ENCODE peak calls at places on chromosomes 2 and 18, in five cellular contexts. One of them, this sample, is unnamed.

GRCh38 chr2:226781471-226781870 is 18.1 kb downstream of the IRS1 start:
- DNase-seq in NCI-H1092 treated with DMSO at 0.1 percent for 48 hours: no peak
- DNase-seq in activated CD4-positive, alpha-beta T cell treated with anti-CD3 and anti-CD28 coated beads, Interleukin-2, amount 50 U/mL, for 24 hours: no peak
- DNase-seq in T-helper 17 cell: no peak
- DNase-seq in CD8-positive, alpha-beta memory T cell: no peak
- DNase-seq in this sample: no peak

GRCh38 chr2:207165121-207166038 is at the start of gene KLF7:
- DNase-seq in NCI-H1092 treated with DMSO at 0.1 percent for 48 hours: peak; percentile 59
- DNase-seq in T-helper 17 cell: peak; percentile 28
- DNase-seq in activated CD4-positive, alpha-beta T cell treated with anti-CD3 and anti-CD28 coated beads, Interleukin-2, amount 50 U/mL, for 24 hours: peak; percentile 46
- DNase-seq in CD8-positive, alpha-beta memory T cell: peak; percentile 51
- DNase-seq in this sample: peak; percentile 33

GRCh38 chr18:66495844-66496243 is 108.0 kb downstream of the CDH19 start:
- DNase-seq in T-helper 17 cell: no peak
- DNase-seq in CD8-positive, alpha-beta memory T cell: no peak
- DNase-seq in NCI-H1092 treated with DMSO at 0.1 percent for 48 hours: peak; percentile 77
- DNase-seq in activated CD4-positive, alpha-beta T cell treated with anti-CD3 and anti-CD28 coated beads, Interleukin-2, amount 50 U/mL, for 24 hours: no peak
- DNase-seq in this sample: no peak

GRCh38 chr2:66134113-66134730 is 300.7 kb upstream of the MEIS1 start:
- DNase-seq in NCI-H1092 treated with DMSO at 0.1 percent for 48 hours: no peak
- DNase-seq in T-helper 17 cell: no peak
- DNase-seq in CD8-positive, alpha-beta memory T cell: no peak
- DNase-seq in activated CD4-positive, alpha-beta T cell treated with anti-CD3 and anti-CD28 coated beads, Interleukin-2, amount 50 U/mL, for 24 hours: no peak
- DNase-seq in this sample: no peak

GRCh38 chr2:9249036-9249800 is 42.6 kb downstream of the ASAP2 start:
- DNase-seq in activated CD4-positive, alpha-beta T cell treated with anti-CD3 and anti-CD28 coated beads, Interleukin-2, amount 50 U/mL, for 24 hours: no peak
- DNase-seq in NCI-H1092 treated with DMSO at 0.1 percent for 48 hours: no peak
- DNase-seq in CD8-positive, alpha-beta memory T cell: no peak
- DNase-seq in T-helper 17 cell: no peak
- DNase-seq in this sample: no peak

GRCh38 chr18:36527025-36527424 is 229.5 kb downstream of the FHOD3 start:
- DNase-seq in T-helper 17 cell: no peak
- DNase-seq in CD8-positive, alpha-beta memory T cell: no peak
- DNase-seq in NCI-H1092 treated with DMSO at 0.1 percent for 48 hours: no peak
- DNase-seq in activated CD4-positive, alpha-beta T cell treated with anti-CD3 and anti-CD28 coated beads, Interleukin-2, amount 50 U/mL, for 24 hours: no peak
- DNase-seq in this sample: no peak

GRCh38 chr18:63879684-63880083 is 7.8 kb upstream of the SERPINB2 start:
- DNase-seq in activated CD4-positive, alpha-beta T cell treated with anti-CD3 and anti-CD28 coated beads, Interleukin-2, amount 50 U/mL, for 24 hours: no peak
- DNase-seq in NCI-H1092 treated with DMSO at 0.1 percent for 48 hours: no peak
- DNase-seq in T-helper 17 cell: no peak
- DNase-seq in CD8-positive, alpha-beta memory T cell: no peak
- DNase-seq in this sample: no peak

GRCh38 chr18:68417166-68417776 is 297.6 kb downstream of the TMX3 start:
- DNase-seq in NCI-H1092 treated with DMSO at 0.1 percent for 48 hours: no peak
- DNase-seq in CD8-positive, alpha-beta memory T cell: no peak
- DNase-seq in activated CD4-positive, alpha-beta T cell treated with anti-CD3 and anti-CD28 coated beads, Interleukin-2, amount 50 U/mL, for 24 hours: no peak
- DNase-seq in T-helper 17 cell: no peak
- DNase-seq in this sample: no peak

GRCh38 chr2:198657520-198658121 is 800.1 kb downstream of the SATB2 start:
- DNase-seq in CD8-positive, alpha-beta memory T cell: no peak
- DNase-seq in NCI-H1092 treated with DMSO at 0.1 percent for 48 hours: peak; percentile 26
- DNase-seq in activated CD4-positive, alpha-beta T cell treated with anti-CD3 and anti-CD28 coated beads, Interleukin-2, amount 50 U/mL, for 24 hours: no peak
- DNase-seq in T-helper 17 cell: no peak
- DNase-seq in this sample: no peak

GRCh38 chr2:133952896-133953295 is 301.0 kb upstream of the MGAT5 start:
- DNase-seq in CD8-positive, alpha-beta memory T cell: no peak
- DNase-seq in NCI-H1092 treated with DMSO at 0.1 percent for 48 hours: no peak
- DNase-seq in activated CD4-positive, alpha-beta T cell treated with anti-CD3 and anti-CD28 coated beads, Interleukin-2, amount 50 U/mL, for 24 hours: no peak
- DNase-seq in T-helper 17 cell: no peak
- DNase-seq in this sample: no peak

GRCh38 chr2:48230834-48231233 is 299.1 kb upstream of the STON1 start:
- DNase-seq in T-helper 17 cell: no peak
- DNase-seq in activated CD4-positive, alpha-beta T cell treated with anti-CD3 and anti-CD28 coated beads, Interleukin-2, amount 50 U/mL, for 24 hours: no peak
- DNase-seq in CD8-positive, alpha-beta memory T cell: no peak
- DNase-seq in NCI-H1092 treated with DMSO at 0.1 percent for 48 hours: no peak
- DNase-seq in this sample: no peak

GRCh38 chr2:152243723-152244122 is 68.2 kb upstream of the STAM2 start:
- DNase-seq in activated CD4-positive, alpha-beta T cell treated with anti-CD3 and anti-CD28 coated beads, Interleukin-2, amount 50 U/mL, for 24 hours: no peak
- DNase-seq in NCI-H1092 treated with DMSO at 0.1 percent for 48 hours: no peak
- DNase-seq in T-helper 17 cell: no peak
- DNase-seq in CD8-positive, alpha-beta memory T cell: no peak
- DNase-seq in this sample: no peak

GRCh38 chr2:18648161-18648560 is 58.8 kb upstream of the NT5C1B start:
- DNase-seq in T-helper 17 cell: no peak
- DNase-seq in activated CD4-positive, alpha-beta T cell treated with anti-CD3 and anti-CD28 coated beads, Interleukin-2, amount 50 U/mL, for 24 hours: no peak
- DNase-seq in NCI-H1092 treated with DMSO at 0.1 percent for 48 hours: no peak
- DNase-seq in CD8-positive, alpha-beta memory T cell: no peak
- DNase-seq in this sample: no peak

GRCh38 chr18:70781860-70782453 is 493.1 kb downstream of the SOCS6 start:
- DNase-seq in CD8-positive, alpha-beta memory T cell: peak; percentile 50
- DNase-seq in NCI-H1092 treated with DMSO at 0.1 percent for 48 hours: peak; percentile 68
- DNase-seq in activated CD4-positive, alpha-beta T cell treated with anti-CD3 and anti-CD28 coated beads, Interleukin-2, amount 50 U/mL, for 24 hours: peak; percentile 69
- DNase-seq in T-helper 17 cell: peak; percentile 22
- DNase-seq in this sample: peak; percentile 38

GRCh38 chr2:165122521-165122920 is 81.3 kb downstream of the SCN3A start:
- DNase-seq in CD8-positive, alpha-beta memory T cell: no peak
- DNase-seq in NCI-H1092 treated with DMSO at 0.1 percent for 48 hours: no peak
- DNase-seq in T-helper 17 cell: no peak
- DNase-seq in activated CD4-positive, alpha-beta T cell treated with anti-CD3 and anti-CD28 coated beads, Interleukin-2, amount 50 U/mL, for 24 hours: no peak
- DNase-seq in this sample: no peak